ENCODE peak calls at places on chromosomes 1 and 21, in seven cellular contexts. F, V, T, H, L, C and Y are unnamed samples. For H3K9me3, the result is how much of the 10 kb centered on the place peaks cover.

GRCh38 chr1:154698320-154699096 is 90.5 kb upstream of the ADAR start:
- DNase-seq in H (no peak), T (no peak), C (no peak), L (no peak), F (peak), V (no peak), Y (no peak)

GRCh38 chr1:113133038-113133437 is 60.0 kb downstream of the LRIG2 start:
- DNase-seq in F (no peak), T (no peak), L (no peak), V (no peak), H (no peak), C (no peak), Y (no peak)

GRCh38 chr1:48061162-48062136 is 64.3 kb upstream of the TRABD2B start:
- DNase-seq in T (peak), F (peak), L (peak), V (peak), C (peak), H (peak), Y (no peak)

GRCh38 chr21:46020581-46020980 is 39.0 kb downstream of the COL6A1 start:
- DNase-seq in F (no peak), T (no peak), C (no peak), L (no peak), V (no peak), H (no peak), Y (no peak)

GRCh38 chr1:42674214-42674613 is 8.0 kb upstream of the YBX1 start:
- DNase-seq in C (no peak), F (no peak), L (no peak), V (peak), T (no peak), H (peak), Y (no peak)

GRCh38 chr21:15445327-15445726 is 284.5 kb upstream of the USP25 start:
- DNase-seq in T (no peak), H (no peak), V (no peak), C (no peak), L (no peak), F (no peak), Y (no peak)

GRCh38 chr1:156893048-156893953 is at the start of gene PEAR1:
- DNase-seq in V (peak), L (peak), T (peak), F (no peak), H (peak), C (no peak), Y (no peak)

GRCh38 chr1:182392045-182393028 is 747 bp upstream of the GLUL start:
- DNase-seq in L (peak), F (peak), C (no peak), V (peak), T (peak), H (peak), Y (no peak)

GRCh38 chr21:46001821-46002681 is 20.5 kb downstream of the COL6A1 start:
- DNase-seq in C (no peak), T (peak), V (no peak), H (no peak), F (no peak), L (no peak), Y (peak)

GRCh38 chr1:198681247-198681646 is 42.4 kb downstream of the PTPRC start:
- DNase-seq in C (no peak), T (no peak), L (peak), V (peak), F (no peak), H (peak), Y (no peak)

GRCh38 chr1:184970691-184971161 is 3.6 kb downstream of the NIBAN1 start:
- DNase-seq in F (no peak), C (no peak), V (peak), H (peak), L (peak), T (no peak), Y (no peak)

GRCh38 chr1:16677552-16678423 is 11.0 kb upstream of the RNU1-3 start:
- DNase-seq in L (peak), C (peak), F (peak), T (no peak), H (peak), V (peak), Y (no peak)

GRCh38 chr1:155934933-155935590 is 849 bp upstream of the KHDC4 start:
- DNase-seq in F (peak), C (no peak), V (no peak), L (no peak), T (no peak), H (no peak), Y (no peak)

GRCh38 chr21:42848932-42849758 is 30.2 kb downstream of the WDR4 start:
- DNase-seq in T (no peak), L (no peak), C (no peak), V (no peak), H (no peak), F (no peak), Y (peak)

GRCh38 chr1:93842750-93843500 is 36.1 kb downstream of the DNTTIP2 start:
- DNase-seq in V (peak), L (peak), F (no peak), T (no peak), H (no peak), C (no peak), Y (no peak)

GRCh38 chr1:47627016-47627415 is 189.2 kb downstream of the FOXD2 start:
- DNase-seq in F (no peak), C (no peak), H (no peak), T (no peak), V (no peak), L (no peak), Y (no peak)

GRCh38 chr1:227917081-227917950 is 30.4 kb downstream of the WNT9A start:
- DNase-seq in F (no peak), H (no peak), T (no peak), C (no peak), L (no peak), V (no peak), Y (no peak)

GRCh38 chr1:11245248-11245647 is 17.1 kb downstream of the MTOR start:
- DNase-seq in C (no peak), F (no peak), T (no peak), L (no peak), V (no peak), H (no peak), Y (no peak)

GRCh38 chr1:166084613-166085012 is 82.2 kb downstream of the FAM78B start:
- DNase-seq in T (no peak), L (no peak), V (no peak), C (no peak), H (no peak), F (no peak), Y (no peak)

GRCh38 chr1:110433803-110434202 is 17.1 kb upstream of the PROK1 start:
- DNase-seq in V (peak), L (peak), C (peak), H (peak), T (peak), F (no peak), Y (no peak)

GRCh38 chr1:155650231-155650757 is 38.3 kb downstream of the YY1AP1 start:
- DNase-seq in T (no peak), F (no peak), V (no peak), L (no peak), H (no peak), C (no peak), Y (no peak)

GRCh38 chr1:210250998-210251679 is 18.5 kb downstream of the SERTAD4 start:
- DNase-seq in C (peak), V (peak), F (peak), T (no peak), L (no peak), H (no peak), Y (no peak)

GRCh38 chr1:197924516-197925123 is 7.4 kb downstream of the LHX9 start:
- DNase-seq in T (no peak), V (peak), L (peak), C (peak), H (peak), F (peak), Y (no peak)

GRCh38 chr1:14875781-14876564 is 277.5 kb downstream of the KAZN start:
- DNase-seq in V (no peak), F (peak), C (no peak), L (no peak), T (no peak), H (no peak), Y (no peak)

GRCh38 chr1:109530457-109531204 is 9.0 kb upstream of the GPR61 start:
- DNase-seq in V (no peak), C (no peak), T (no peak), F (no peak), H (no peak), L (no peak), Y (no peak)

GRCh38 chr1:80427886-80428285 is 1372.8 kb upstream of the ADGRL2 start:
- DNase-seq in C (no peak), L (no peak), F (no peak), H (peak), T (no peak), V (peak), Y (no peak)

GRCh38 chr1:147201276-147201675 is 23.9 kb downstream of the FMO5 start:
- DNase-seq in V (no peak), L (peak), T (no peak), H (peak), F (no peak), C (no peak), Y (no peak)

GRCh38 chr1:226466301-226466700 is 58.4 kb upstream of the PARP1 start:
- DNase-seq in L (no peak), F (no peak), H (no peak), T (no peak), C (no peak), V (peak), Y (no peak)

GRCh38 chr1:43363283-43363934 is 4.4 kb downstream of the ELOVL1 start:
- DNase-seq in L (no peak), V (no peak), F (peak), C (no peak), T (no peak), H (no peak), Y (peak)

GRCh38 chr1:201703646-201704438 is 125.1 kb upstream of the IPO9 start:
- DNase-seq in C (peak), F (peak), V (peak), H (peak), T (peak), L (peak), Y (peak)

GRCh38 chr1:65174585-65174984 is 26.6 kb downstream of the AK4 start:
- DNase-seq in T (peak), V (peak), F (no peak), C (no peak), L (peak), H (peak), Y (no peak)

GRCh38 chr1:118201524-118201923 is 16.5 kb upstream of the SPAG17 start:
- DNase-seq in L (no peak), H (no peak), F (no peak), T (no peak), V (no peak), C (no peak), Y (no peak)

GRCh38 chr21:42873096-42873495 is 6.2 kb downstream of the WDR4 start:
- DNase-seq in H (no peak), L (no peak), F (no peak), T (no peak), V (no peak), C (no peak), Y (no peak)

GRCh38 chr1:198637157-198637556 is 1.7 kb upstream of the PTPRC start:
- DNase-seq in F (no peak), T (no peak), V (no peak), L (no peak), H (no peak), C (no peak), Y (no peak)

GRCh38 chr21:21147374-21147745 is 149.2 kb downstream of the NCAM2 start:
- DNase-seq in C (no peak), H (no peak), F (no peak), L (no peak), V (no peak), T (no peak), Y (no peak)

GRCh38 chr1:163874070-163874469 is 552.3 kb downstream of the NUF2 start:
- DNase-seq in F (no peak), V (no peak), H (no peak), L (no peak), T (no peak), C (no peak), Y (no peak)

GRCh38 chr21:30014883-30015282 is 75.1 kb upstream of the GRIK1 start:
- DNase-seq in H (no peak), T (no peak), V (no peak), L (no peak), C (no peak), F (no peak), Y (no peak)
- H3K9me3 ChIP-seq in H (under half), T (under half), V (under half), L (under half), C (under half), F (under half), Y (under half)

GRCh38 chr1:51594716-51595115 is 22.2 kb upstream of the OSBPL9 start:
- DNase-seq in F (no peak), C (no peak), T (no peak), H (no peak), V (no peak), L (no peak), Y (no peak)

GRCh38 chr1:51592711-51593110 is 24.2 kb upstream of the OSBPL9 start:
- DNase-seq in V (no peak), H (no peak), F (no peak), T (no peak), C (no peak), L (no peak), Y (no peak)
- H3K27ac ChIP-seq in V (no peak), H (no peak), F (no peak), T (no peak), C (no peak), L (no peak), Y (no peak)

DNA sequence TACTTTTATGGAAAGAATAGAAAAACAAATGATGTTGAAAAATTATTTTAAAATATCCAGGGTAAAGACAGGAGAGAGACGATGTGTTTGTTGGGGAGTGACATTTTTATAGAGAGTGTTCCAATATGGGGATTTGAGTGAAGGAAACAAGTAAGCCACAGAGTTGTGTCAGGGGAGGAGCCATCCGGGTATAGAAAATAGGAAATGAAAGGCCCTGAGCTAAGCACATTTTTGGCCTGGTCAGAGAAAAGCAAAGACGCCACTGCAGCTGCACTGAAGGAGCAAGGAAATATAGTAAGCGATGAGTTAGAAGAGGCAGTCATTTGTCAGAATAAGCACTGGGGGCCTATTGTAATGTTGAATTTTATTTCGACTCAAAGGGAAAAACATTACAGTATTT is 107.3 kb upstream of the ADGRL4 start:
- DNase-seq in L (no peak), V (no peak), H (no peak), F (no peak), C (no peak), T (no peak), Y (no peak)
- H3K9me3 ChIP-seq in L (under half), V (under half), H (under half), F (under half), C (under half), T (under half), Y (under half)

GRCh38 chr1:58900401-58900800 is 116.6 kb upstream of the JUN start:
- DNase-seq in L (no peak), V (no peak), H (peak), F (no peak), C (no peak), T (no peak), Y (no peak)
- H3K27ac ChIP-seq in L (peak), V (peak), H (no peak), F (no peak), C (no peak), T (peak), Y (peak)

GRCh38 chr1:4602536-4603316 is 51.7 kb upstream of the AJAP1 start:
- DNase-seq in L (no peak), T (no peak), V (no peak), C (no peak), F (no peak), H (no peak), Y (peak)
- H3K9me3 ChIP-seq in L (half or more), T (under half), V (under half), C (under half), F (under half), H (under half), Y (under half)

DNA sequence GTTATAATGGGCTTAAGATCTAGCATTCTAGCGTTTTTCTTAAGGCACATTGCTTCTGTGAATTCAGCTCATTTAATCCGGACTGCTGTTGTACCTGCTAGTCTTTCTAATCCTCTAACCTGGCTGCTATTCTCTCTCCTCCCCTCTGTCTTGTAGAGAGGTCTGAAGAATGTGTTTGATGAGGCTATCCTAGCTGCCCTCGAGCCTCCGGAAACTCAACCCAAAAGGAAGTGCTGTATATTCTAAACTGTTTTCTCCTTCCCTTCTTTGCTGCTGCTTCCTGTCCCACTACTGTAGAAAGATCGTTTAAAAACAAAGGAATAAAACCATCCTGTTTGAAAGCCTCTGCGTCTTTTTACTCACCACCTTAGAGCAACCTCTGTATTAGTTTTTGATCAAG is 37.3 kb downstream of the CDC42 start:
- DNase-seq in V (no peak), C (no peak), L (no peak), T (no peak), F (no peak), H (no peak), Y (no peak)
- H3K27ac ChIP-seq in V (peak), C (no peak), L (no peak), T (no peak), F (no peak), H (peak), Y (no peak)

GRCh38 chr21:26888256-26888655 is 43.0 kb upstream of the ADAMTS1 start:
- DNase-seq in C (no peak), L (no peak), H (no peak), V (no peak), T (no peak), F (no peak), Y (no peak)
- H3K9me3 ChIP-seq in C (under half), L (under half), H (under half), V (under half), T (under half), F (under half), Y (under half)